ENCODE peak calls at places on chromosomes 11 and 22, in ten cellular contexts. W is heart left ventricle, J is adrenal gland, E is uterus, V is prostate gland, D is IMR-90, H is suprapubic skin, O is right lobe of liver, I is Peyer's patch, K is esophagus squamous epithelium. A is an unnamed sample. For H3K4me1, the result is how much of the 10 kb centered on the place peaks cover.

GRCh38 chr11:16605440-16605970 is 132.9 kb upstream of the C11orf58 start:
- DNase-seq in D (peak), J (peak), K (no peak), W (peak), H (no peak), O (peak), V (no peak), I (no peak), E (no peak), A (peak)

GRCh38 chr11:71309611-71310010 is 57.2 kb upstream of the SHANK2 start:
- DNase-seq in J (no peak), K (no peak), D (no peak), E (no peak), V (no peak), W (no peak), H (peak), O (no peak), I (no peak), A (peak)

GRCh38 chr11:33775064-33775807 is 916 bp upstream of the FBXO3 start:
- DNase-seq in J (no peak), O (no peak), V (no peak), H (no peak), E (no peak), I (no peak), W (no peak), K (no peak), D (no peak), A (no peak)

GRCh38 chr22:39183991-39184585 is 31.6 kb upstream of the CBX7 start:
- DNase-seq in V (no peak), H (peak), J (no peak), E (no peak), O (no peak), D (peak), K (no peak), I (peak), W (peak), A (peak)

GRCh38 chr22:32897400-32897799 is 95.9 kb downstream of the TIMP3 start:
- DNase-seq in W (no peak), H (no peak), I (no peak), O (no peak), V (no peak), K (no peak), E (no peak), D (peak), J (no peak), A (no peak)

GRCh38 chr22:32776397-32776796 is 25.1 kb upstream of the TIMP3 start:
- DNase-seq in V (no peak), H (no peak), K (no peak), W (no peak), I (no peak), D (no peak), E (no peak), O (no peak), J (no peak), A (no peak)

GRCh38 chr22:25663654-25664053 is 78.3 kb upstream of the MYO18B start:
- DNase-seq in J (no peak), W (no peak), K (no peak), D (no peak), I (no peak), V (no peak), E (no peak), O (no peak), H (no peak), A (no peak)

GRCh38 chr22:38707984-38708383 is 2.2 kb downstream of the GTPBP1 start:
- DNase-seq in I (no peak), K (no peak), W (no peak), H (no peak), D (no peak), V (no peak), J (no peak), E (no peak), O (no peak), A (no peak)

GRCh38 chr22:28398987-28399386 is 280.7 kb downstream of the TTC28 start:
- DNase-seq in J (no peak), O (no peak), E (no peak), I (no peak), H (no peak), D (peak), K (no peak), W (no peak), V (no peak), A (no peak)

GRCh38 chr11:23509023-23509422 is 648.7 kb upstream of the CCDC179 start:
- DNase-seq in E (no peak), D (peak), J (no peak), H (no peak), O (no peak), W (no peak), K (no peak), V (no peak), I (no peak), A (no peak)

GRCh38 chr11:114977596-114977995 is 299.3 kb downstream of the NXPE2 start:
- DNase-seq in I (no peak), W (no peak), V (no peak), E (no peak), O (no peak), K (no peak), D (no peak), J (no peak), H (no peak), A (no peak)

DNA sequence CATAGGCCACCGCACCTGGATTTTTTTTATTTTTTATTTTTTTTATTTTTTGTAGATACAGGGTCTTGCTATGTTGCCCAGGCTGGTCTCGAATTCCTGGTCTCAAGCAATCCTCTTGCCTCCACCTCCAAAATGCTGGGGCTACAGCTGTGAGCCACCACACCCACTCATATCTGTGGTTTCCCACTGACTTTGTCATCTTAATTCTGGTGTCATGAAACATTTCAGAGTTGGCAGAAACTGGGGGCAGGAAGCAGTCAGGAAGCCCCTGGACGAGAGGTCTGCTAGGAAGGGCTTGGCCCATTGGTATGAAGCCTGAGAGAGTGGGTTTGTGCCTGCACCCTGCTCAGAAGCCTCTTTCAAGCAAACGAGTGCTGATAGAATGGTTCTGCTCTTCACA is 49.0 kb downstream of the COMMD9 start:
- DNase-seq in H (no peak), J (no peak), W (no peak), E (no peak), D (peak), O (no peak), K (no peak), V (no peak), I (no peak), A (no peak)
- H3K27ac ChIP-seq in H (no peak), J (no peak), W (no peak), E (no peak), D (no peak), O (no peak), K (no peak), V (no peak), I (no peak), A (no peak)

GRCh38 chr11:63534895-63535461 is 1.6 kb upstream of the PLAAT4 start:
- DNase-seq in H (no peak), K (no peak), E (no peak), J (no peak), I (no peak), O (no peak), D (no peak), V (no peak), W (no peak), A (no peak)
- H3K4me1 ChIP-seq in H (under half), K (under half), E (under half), J (under half), I (under half), O (under half), D (under half), V (under half), W (under half), A (half or more)

GRCh38 chr11:65525659-65526480 is 987 bp downstream of the SCYL1 start:
- DNase-seq in W (no peak), O (no peak), I (no peak), J (no peak), H (no peak), E (no peak), K (no peak), D (no peak), V (no peak), A (peak)

GRCh38 chr11:65526744-65527143 is 1.9 kb downstream of the SCYL1 start:
- DNase-seq in E (no peak), W (no peak), I (no peak), J (no peak), V (no peak), D (no peak), H (no peak), K (no peak), O (no peak), A (peak)

GRCh38 chr11:65529475-65530156 is 4.7 kb downstream of the SCYL1 start:
- DNase-seq in I (no peak), H (no peak), E (no peak), K (no peak), W (no peak), D (no peak), O (peak), J (no peak), V (no peak), A (no peak)

GRCh38 chr11:65530157-65530496 is 5.2 kb downstream of the SCYL1 start:
- DNase-seq in J (no peak), K (no peak), I (no peak), E (no peak), O (no peak), H (no peak), V (no peak), W (no peak), D (no peak), A (no peak)

GRCh38 chr11:65528819-65529350 is 4.0 kb downstream of the SCYL1 start:
- DNase-seq in W (no peak), V (no peak), E (no peak), I (no peak), O (no peak), H (no peak), J (no peak), K (no peak), D (no peak), A (no peak)
- TF ChIP-seq POLR2A in W (no peak), V (no peak), E (no peak), I (no peak), O (no peak), H (no peak), J (no peak), K (no peak), D (no peak), A (no peak)

DNA sequence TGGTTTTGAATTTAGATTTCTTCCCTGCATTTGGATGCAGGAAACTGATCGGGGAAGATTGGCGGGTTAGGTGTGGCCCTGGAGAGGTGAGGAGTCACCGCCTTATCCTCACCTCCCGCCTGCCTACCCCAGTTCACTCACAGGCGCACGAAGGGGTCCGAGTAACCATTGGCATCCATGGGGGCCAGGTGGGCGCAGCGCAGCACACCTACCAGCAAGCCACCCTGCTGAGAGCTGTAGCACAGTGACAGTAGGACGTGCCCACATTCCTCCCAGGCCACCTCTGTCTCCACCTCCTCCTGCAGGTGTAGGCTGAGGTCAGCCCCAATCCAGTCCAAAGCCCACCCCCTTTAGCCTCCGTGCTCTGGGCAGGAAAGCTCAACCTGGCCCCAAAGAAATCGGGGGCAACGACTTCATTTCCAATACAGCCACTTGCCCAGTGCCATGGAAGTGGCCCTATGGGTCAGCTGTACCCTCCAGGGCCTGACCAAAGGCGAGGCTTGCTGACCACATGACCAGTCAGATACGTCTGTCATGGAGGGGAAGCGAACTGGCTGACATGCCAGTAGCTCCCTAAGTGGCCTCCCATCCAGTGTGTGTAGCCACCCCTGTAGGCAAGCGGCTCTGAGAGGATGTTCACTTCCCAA is 6.7 kb downstream of the NDUFV1 start:
- DNase-seq in H (no peak), I (no peak), E (no peak), V (no peak), J (no peak), W (no peak), O (peak), D (no peak), K (no peak), A (peak)
- H3K27ac ChIP-seq in H (peak), I (peak), E (no peak), V (peak), J (no peak), W (peak), O (no peak), D (no peak), K (peak), A (peak)

A was measured in spleen.